ENCODE peak calls at places on chromosomes 2 and 18, in ten cellular contexts. F is stomach, G is tibial nerve, I is SK-N-SH, K is ovary, N is A549, Y is K562, A is HepG2, S is GM12878, E is sigmoid colon. U is an unnamed sample.

GRCh38 chr2:48568551-48568950 is 38.6 kb downstream of the STON1 start:
- DNase-seq in F (no peak), S (no peak), I (no peak), Y (no peak), K (no peak), A (no peak), G (no peak), E (no peak), N (no peak), U (no peak)

GRCh38 chr2:12796617-12797016 is 79.9 kb downstream of the TRIB2 start:
- DNase-seq in A (no peak), I (no peak), G (peak; percentile 69), E (peak; percentile 70), K (no peak), F (no peak), Y (no peak), N (no peak), S (no peak), U (no peak)

GRCh38 chr2:88880441-88880953 is 189.0 kb downstream of the RPIA start:
- DNase-seq in Y (peak; percentile 65), I (peak; percentile 30), S (no peak), N (peak; percentile 43), K (no peak), G (peak; percentile 66), A (peak; percentile 56), E (no peak), F (no peak), U (no peak)

GRCh38 chr18:46731316-46731715 is 25.5 kb downstream of the ST8SIA5 start:
- DNase-seq in G (no peak), F (no peak), N (no peak), A (no peak), I (no peak), Y (no peak), E (no peak), K (no peak), S (no peak), U (no peak)

GRCh38 chr2:69260666-69261065 is 126.4 kb downstream of the GFPT1 start:
- DNase-seq in K (no peak), E (no peak), I (no peak), S (no peak), A (no peak), G (no peak), Y (no peak), N (no peak), F (no peak), U (no peak)

GRCh38 chr18:46452820-46453219 is 204.2 kb downstream of the LOXHD1 start:
- DNase-seq in G (no peak), N (no peak), I (no peak), F (no peak), E (no peak), Y (no peak), K (no peak), S (no peak), A (no peak), U (no peak)

GRCh38 chr2:33763671-33764310 is 164.7 kb upstream of the FAM98A start:
- DNase-seq in E (no peak), S (no peak), K (no peak), G (no peak), A (no peak), I (no peak), N (no peak), Y (no peak), F (no peak), U (no peak)

GRCh38 chr2:27833931-27834330 is 56.3 kb downstream of the RBKS start:
- DNase-seq in G (no peak), S (no peak), A (no peak), N (no peak), E (no peak), K (no peak), I (no peak), F (no peak), Y (no peak), U (no peak)

GRCh38 chr18:55647331-55647730 is 59.3 kb upstream of the TCF4 start:
- DNase-seq in S (no peak), Y (no peak), N (no peak), K (no peak), G (no peak), E (no peak), A (no peak), F (no peak), I (no peak), U (no peak)

GRCh38 chr2:39874236-39874635 is 95.2 kb upstream of the THUMPD2 start:
- DNase-seq in E (no peak), I (no peak), G (no peak), Y (no peak), K (no peak), S (no peak), A (no peak), F (no peak), N (no peak), U (no peak)

GRCh38 chr2:168210216-168210897 is 37.0 kb downstream of the STK39 start:
- DNase-seq in Y (no peak), S (no peak), A (no peak), K (no peak), E (no peak), I (no peak), G (no peak), F (no peak), N (no peak), U (no peak)

GRCh38 chr2:19038096-19039015 is 320.1 kb downstream of the OSR1 start:
- DNase-seq in K (no peak), N (no peak), E (no peak), S (no peak), I (no peak), Y (no peak), A (no peak), G (no peak), F (no peak), U (no peak)

GRCh38 chr18:48222118-48222517 is 187.1 kb downstream of the ZBTB7C start:
- DNase-seq in N (no peak), I (peak; percentile 40), S (peak; percentile 2), E (no peak), A (peak; percentile 10), Y (peak; percentile 9), G (no peak), F (peak; percentile 52), K (peak; percentile 75), U (peak; percentile 50)

GRCh38 chr2:18445412-18446320 is 114.8 kb downstream of the RDH14 start:
- DNase-seq in I (no peak), S (no peak), A (no peak), E (peak; percentile 84), N (no peak), F (no peak), G (peak; percentile 62), Y (no peak), K (no peak), U (no peak)

GRCh38 chr2:46144133-46144800 is 152.9 kb upstream of the EPAS1 start:
- DNase-seq in F (no peak), K (no peak), E (peak; percentile 10), S (no peak), G (no peak), I (no peak), N (no peak), Y (no peak), A (no peak), U (no peak)

GRCh38 chr2:46145840-46146239 is 151.4 kb upstream of the EPAS1 start:
- DNase-seq in S (no peak), G (no peak), N (no peak), F (no peak), E (no peak), Y (no peak), I (no peak), K (no peak), A (no peak), U (no peak)

GRCh38 chr2:46146866-46147502 is 150.2 kb upstream of the EPAS1 start:
- DNase-seq in F (no peak), G (no peak), K (no peak), I (no peak), N (no peak), E (peak; percentile 2), S (peak; percentile 5), Y (no peak), A (no peak), U (no peak)

GRCh38 chr2:46143401-46144132 is 153.6 kb upstream of the EPAS1 start:
- DNase-seq in Y (no peak), E (peak; percentile 53), F (no peak), G (no peak), N (no peak), I (no peak), S (no peak), K (no peak), A (no peak), U (no peak)

DNA sequence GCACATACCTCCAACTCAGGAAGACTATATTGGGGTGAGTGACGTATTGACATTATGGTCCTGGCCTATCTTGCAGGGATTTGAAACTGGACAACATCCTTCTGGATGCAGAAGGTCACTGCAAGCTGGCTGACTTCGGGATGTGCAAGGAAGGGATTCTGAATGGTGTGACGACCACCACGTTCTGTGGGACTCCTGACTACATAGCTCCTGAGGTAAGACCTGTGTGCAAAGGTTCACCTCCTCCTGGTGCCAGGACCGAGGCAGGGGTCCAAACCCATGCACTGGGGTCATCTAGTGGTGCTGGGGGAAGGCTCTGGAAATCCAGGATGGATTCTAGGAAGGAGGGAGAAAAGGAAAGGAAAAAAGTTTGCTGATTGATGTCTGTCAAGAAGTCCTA is 152.2 kb upstream of the EPAS1 start:
- DNase-seq in K (no peak), A (no peak), E (peak; percentile 26), S (no peak), N (no peak), G (no peak), F (no peak), Y (no peak), I (no peak), U (no peak)
- TF ChIP-seq EP300 in K (no peak), A (no peak), E (no peak), S (no peak), N (no peak), G (no peak), F (no peak), Y (no peak), I (no peak), U (no peak)

DNA sequence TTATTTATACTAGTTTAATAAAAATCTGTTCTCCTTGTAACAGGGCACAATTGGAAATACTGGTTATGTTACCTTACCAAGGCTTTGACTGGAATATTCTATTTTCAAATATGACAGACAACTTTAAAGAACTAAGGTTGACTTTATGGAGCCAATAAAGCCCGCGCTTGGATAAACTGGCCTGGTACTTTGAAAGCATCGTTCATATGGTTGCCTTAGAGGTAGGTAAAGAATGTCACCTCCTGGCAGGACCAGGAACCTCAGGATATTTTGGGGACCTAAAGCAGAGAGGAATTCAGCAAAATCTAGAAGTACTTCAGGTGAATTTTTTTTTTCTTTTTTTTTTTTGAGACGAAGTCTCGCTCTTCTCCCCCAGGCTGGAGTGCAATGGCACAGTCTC is 71.2 kb upstream of the CREB1 start:
- DNase-seq in F (no peak), Y (no peak), S (no peak), E (no peak), A (no peak), N (no peak), K (no peak), I (no peak), G (no peak), U (no peak)
- TF ChIP-seq CTCF in F (no peak), Y (no peak), S (no peak), E (no peak), A (no peak), N (no peak), K (no peak), I (no peak), G (no peak), U (no peak)

GRCh38 chr18:23106575-23106974 is 28.7 kb upstream of the CABLES1 start:
- DNase-seq in E (no peak), Y (no peak), G (no peak), F (no peak), K (no peak), S (no peak), I (no peak), A (peak; percentile 78), N (peak; percentile 67), U (peak; percentile 61)
- H3K27ac ChIP-seq in E (no peak overlapping the region), Y (no peak overlapping the region), G (no peak overlapping the region), F (no peak overlapping the region), K (no peak overlapping the region), S (no peak overlapping the region), I (no peak overlapping the region), A (no peak overlapping the region), N (peak overlapping the region; percentile 86), U (peak overlapping the region; percentile 21)

GRCh38 chr2:128444044-128444771 is 125.5 kb upstream of the HS6ST1 start:
- DNase-seq in A (no peak), Y (no peak), S (no peak), F (peak; percentile 19), N (no peak), K (peak; percentile 8), I (peak; percentile 80), E (peak; percentile 44), G (no peak), U (no peak)
- TF ChIP-seq EP300 in A (no peak), Y (no peak), S (no peak), F (no peak), N (no peak), K (no peak), I (no peak), E (no peak), G (no peak), U (no peak)

U was measured in transverse colon.